ENCODE peak calls at places on chromosome 6, in nine cellular contexts. N is HL-60, T is brain microvascular endothelial cell, G is A549, E is psoas muscle, Y is esophagus squamous epithelium, A is MM.1S, U is dorsolateral prefrontal cortex, K is LNCaP clone FGC. H is an unnamed sample.

GRCh38 chr6:16769131-16769985 is 8.1 kb upstream of the ATXN1 start:
- DNase-seq in Y (no peak), A (no peak), U (no peak), E (peak; percentile 14), T (peak; percentile 96), K (no peak), N (peak; percentile 86), G (peak; percentile 91), H (no peak)

GRCh38 chr6:2036084-2037023 is 209.1 kb downstream of the GMDS start:
- DNase-seq in K (no peak), T (no peak), Y (no peak), U (no peak), A (no peak), E (no peak), G (no peak), N (no peak), H (no peak)

GRCh38 chr6:36627801-36628246 is 33.7 kb downstream of the SRSF3 start:
- DNase-seq in T (no peak), K (no peak), G (no peak), N (no peak), U (no peak), Y (no peak), E (no peak), A (no peak), H (no peak)

GRCh38 chr6:73722318-73723060 is 26.5 kb downstream of the CD109 start:
- DNase-seq in A (no peak), Y (no peak), T (peak; percentile 87), E (no peak), G (no peak), N (no peak), K (no peak), U (no peak), H (peak; percentile 27)

GRCh38 chr6:135183532-135184440 is 2.7 kb downstream of the MYB start:
- DNase-seq in T (peak; percentile 35), U (no peak), G (peak; percentile 64), K (no peak), E (no peak), Y (no peak), A (peak; percentile 88), N (peak; percentile 81), H (peak; percentile 64)

GRCh38 chr6:33908025-33908424 is 104.2 kb upstream of the MLN start:
- DNase-seq in Y (no peak), E (no peak), G (no peak), N (no peak), U (no peak), A (no peak), K (no peak), T (no peak), H (no peak)

GRCh38 chr6:168372871-168373270 is 53.3 kb upstream of the DACT2 start:
- DNase-seq in A (no peak), Y (no peak), N (no peak), K (no peak), E (no peak), G (no peak), T (no peak), U (no peak), H (no peak)

GRCh38 chr6:52253494-52253893 is 9.2 kb upstream of the IL17F start:
- DNase-seq in K (no peak), E (no peak), N (no peak), U (no peak), A (peak; percentile 22), G (no peak), Y (no peak), T (no peak), H (no peak)

GRCh38 chr6:11791354-11792107 is 12.9 kb upstream of the ADTRP start:
- DNase-seq in A (no peak), T (no peak), G (no peak), N (peak; percentile 55), U (no peak), K (no peak), E (no peak), Y (no peak), H (no peak)

GRCh38 chr6:98828991-98829411 is 5.4 kb upstream of the POU3F2 start:
- DNase-seq in A (no peak), N (no peak), E (no peak), T (no peak), K (no peak), U (no peak), Y (no peak), G (no peak), H (peak; percentile 19)

GRCh38 chr6:127300411-127300810 is 33.7 kb downstream of the RNF146 start:
- DNase-seq in E (no peak), G (peak; percentile 6), K (no peak), U (no peak), N (no peak), T (peak; percentile 79), A (no peak), Y (no peak), H (no peak)

GRCh38 chr6:142947702-142948480 is 2.9 kb upstream of the HIVEP2 start:
- DNase-seq in A (peak; percentile 63), Y (no peak), E (no peak), K (no peak), G (no peak), T (no peak), U (no peak), N (no peak), H (peak; percentile 58)

GRCh38 chr6:142946181-142946923 is 1.4 kb upstream of the HIVEP2 start:
- DNase-seq in U (peak; percentile 89), K (peak; percentile 96), A (peak; percentile 77), T (peak; percentile 98), E (peak; percentile 97), G (peak; percentile 92), N (peak; percentile 64), Y (peak; percentile 61), H (peak; percentile 79)

GRCh38 chr6:142945071-142945445 is at the start of gene HIVEP2:
- DNase-seq in Y (peak; percentile 28), U (peak; percentile 63), T (peak; percentile 88), N (no peak), K (no peak), E (peak; percentile 88), A (peak; percentile 66), G (peak; percentile 68), H (peak; percentile 67)

GRCh38 chr6:142945446-142946180 is 637 bp upstream of the HIVEP2 start:
- DNase-seq in A (peak; percentile 28), G (peak; percentile 59), K (no peak), E (no peak), U (peak; percentile 28), Y (no peak), T (peak; percentile 37), N (no peak), H (peak; percentile 54)

GRCh38 chr6:142946924-142947701 is 2.1 kb upstream of the HIVEP2 start:
- DNase-seq in K (peak; percentile 68), N (no peak), Y (no peak), G (peak; percentile 54), U (peak; percentile 36), T (peak; percentile 77), A (peak; percentile 71), E (peak; percentile 88), H (peak; percentile 87)
- TF ChIP-seq CTCF in K (no peak), N (no peak), Y (peak; percentile 3), G (no peak), U (no peak), T (no peak), A (no peak), E (no peak), H (no peak)

GRCh38 chr6:35294308-35294945 is 3.2 kb upstream of the DEF6 start:
- DNase-seq in A (peak; percentile 53), K (no peak), Y (no peak), E (peak; percentile 24), G (peak; percentile 45), T (no peak), N (no peak), U (no peak), H (peak; percentile 74)
- TF ChIP-seq CTCF in A (peak; percentile 86), K (peak; percentile 94), Y (peak; percentile 70), E (peak; percentile 67), G (peak; percentile 59), T (peak; percentile 86), N (peak; percentile 80), U (peak; percentile 66), H (peak; percentile 81)

GRCh38 chr6:170434114-170434820 is 118.8 kb downstream of the PSMB1 start:
- DNase-seq in K (no peak), N (no peak), A (no peak), U (no peak), E (no peak), G (no peak), Y (no peak), T (no peak), H (no peak)

GRCh38 chr6:170433163-170434095 is 119.7 kb downstream of the PSMB1 start:
- DNase-seq in K (no peak), Y (no peak), G (no peak), E (no peak), A (no peak), T (no peak), U (no peak), N (no peak), H (no peak)

GRCh38 chr6:170424634-170425126 is 118.1 kb downstream of the FAM120B start:
- DNase-seq in G (no peak), A (no peak), T (no peak), E (no peak), K (no peak), Y (no peak), N (no peak), U (no peak), H (no peak)

GRCh38 chr6:170434821-170435155 is 118.3 kb downstream of the PSMB1 start:
- DNase-seq in T (no peak), E (no peak), Y (no peak), U (no peak), N (no peak), K (no peak), A (no peak), G (no peak), H (no peak)

GRCh38 chr6:170429457-170429856 is 122.9 kb downstream of the FAM120B start:
- DNase-seq in T (no peak), Y (no peak), N (no peak), G (no peak), U (no peak), E (no peak), A (no peak), K (no peak), H (no peak)
- TF ChIP-seq CTCF in T (peak; percentile 41), Y (no peak), N (no peak), G (no peak), U (no peak), E (no peak), A (no peak), K (no peak), H (no peak)

GRCh38 chr6:47141166-47141565 is 99.0 kb upstream of the ADGRF1 start:
- DNase-seq in U (no peak), N (no peak), K (no peak), G (no peak), E (no peak), Y (no peak), T (no peak), A (no peak), H (no peak)
- TF ChIP-seq CTCF in U (no peak), N (no peak), K (no peak), G (no peak), E (no peak), Y (no peak), T (no peak), A (no peak), H (no peak)

DNA sequence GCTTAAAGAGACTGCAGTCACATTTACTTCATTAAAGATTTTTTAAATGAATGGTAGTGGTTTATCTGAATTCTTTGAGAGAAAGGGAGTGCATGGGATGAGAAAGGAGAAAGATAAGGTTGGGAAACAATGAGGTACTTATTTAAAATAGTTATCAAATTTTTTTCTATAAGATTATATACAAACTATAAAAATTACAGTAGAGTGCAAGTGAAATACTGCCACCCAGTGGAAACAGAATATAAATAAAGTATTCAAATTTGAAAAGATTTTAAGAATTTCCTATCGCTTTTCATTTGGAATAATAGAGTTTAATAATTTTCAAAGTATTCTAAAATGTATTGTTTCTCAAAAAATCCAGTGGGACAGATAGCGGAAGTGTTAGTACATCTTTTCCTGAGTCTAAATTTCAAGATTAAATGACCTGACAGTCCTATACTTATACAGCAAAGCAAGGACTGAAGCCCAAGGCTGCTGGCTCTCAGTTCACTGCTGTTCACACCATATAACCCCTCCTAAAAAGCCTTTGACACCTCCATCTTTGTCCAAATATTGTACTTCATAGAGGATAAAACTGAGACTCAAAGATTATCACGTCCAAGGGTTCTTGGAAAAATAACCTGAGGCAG is 31.1 kb downstream of the EPM2A start:
- DNase-seq in E (no peak), Y (no peak), U (no peak), G (no peak), A (no peak), K (no peak), T (no peak), N (no peak), H (no peak)
- TF ChIP-seq CTCF in E (peak; percentile 57), Y (no peak), U (peak; percentile 55), G (peak; percentile 53), A (peak; percentile 10), K (peak; percentile 21), T (no peak), N (no peak), H (peak; percentile 12)